ENCODE peak calls at places on chromosomes 16 and 17, in ten cellular contexts. One of them, this sample, is unnamed.
A peak's percentile ranks its signal among the peaks of the same experiment; 100 is the strongest.

GRCh38 chr17:21549107-21549687 is 143.1 kb upstream of the KCNJ18 start:
- DNase-seq in nephron progenitor cell: no peak
- DNase-seq in AG09319: no peak
- DNase-seq in HFF-Myc: peak; percentile 9
- DNase-seq in psoas muscle: no peak
- DNase-seq in transverse colon: no peak
- DNase-seq in tibial artery: no peak
- DNase-seq in ascending aorta: no peak
- DNase-seq in Calu3: no peak
- DNase-seq in IMR-90: peak; percentile 83
- DNase-seq in this sample: peak; percentile 63

GRCh38 chr17:75361344-75361743 is 44.1 kb downstream of the GRB2 start:
- DNase-seq in nephron progenitor cell: no peak
- DNase-seq in AG09319: no peak
- DNase-seq in HFF-Myc: no peak
- DNase-seq in psoas muscle: no peak
- DNase-seq in transverse colon: no peak
- DNase-seq in tibial artery: no peak
- DNase-seq in ascending aorta: no peak
- DNase-seq in Calu3: no peak
- DNase-seq in IMR-90: no peak
- DNase-seq in this sample: no peak

GRCh38 chr16:69301861-69302260 is 9.3 kb upstream of the VPS4A start:
- DNase-seq in nephron progenitor cell: no peak
- DNase-seq in AG09319: no peak
- DNase-seq in HFF-Myc: no peak
- DNase-seq in psoas muscle: no peak
- DNase-seq in transverse colon: no peak
- DNase-seq in tibial artery: no peak
- DNase-seq in ascending aorta: no peak
- DNase-seq in Calu3: no peak
- DNase-seq in IMR-90: no peak
- DNase-seq in this sample: no peak

GRCh38 chr17:70588003-70588402 is 418.7 kb downstream of the KCNJ2 start:
- DNase-seq in nephron progenitor cell: no peak
- DNase-seq in AG09319: no peak
- DNase-seq in HFF-Myc: no peak
- DNase-seq in psoas muscle: no peak
- DNase-seq in transverse colon: no peak
- DNase-seq in tibial artery: no peak
- DNase-seq in ascending aorta: no peak
- DNase-seq in Calu3: no peak
- DNase-seq in IMR-90: no peak
- DNase-seq in this sample: no peak

GRCh38 chr16:27764869-27765675 is 215.1 kb downstream of the KATNIP start:
- DNase-seq in nephron progenitor cell: no peak
- DNase-seq in AG09319: no peak
- DNase-seq in HFF-Myc: no peak
- DNase-seq in psoas muscle: no peak
- DNase-seq in transverse colon: no peak
- DNase-seq in tibial artery: no peak
- DNase-seq in ascending aorta: no peak
- DNase-seq in Calu3: no peak
- DNase-seq in IMR-90: no peak
- DNase-seq in this sample: no peak

GRCh38 chr16:57795431-57795878 is 6.8 kb downstream of the KIFC3 start:
- DNase-seq in nephron progenitor cell: peak; percentile 41
- DNase-seq in AG09319: no peak
- DNase-seq in HFF-Myc: no peak
- DNase-seq in psoas muscle: peak; percentile 35
- DNase-seq in transverse colon: peak; percentile 38
- DNase-seq in tibial artery: no peak
- DNase-seq in ascending aorta: no peak
- DNase-seq in Calu3: peak; percentile 76
- DNase-seq in IMR-90: peak; percentile 38
- DNase-seq in this sample: peak; percentile 66

GRCh38 chr16:15703029-15703736 is 53.1 kb downstream of the NDE1 start:
- DNase-seq in nephron progenitor cell: no peak
- DNase-seq in AG09319: no peak
- DNase-seq in HFF-Myc: no peak
- DNase-seq in psoas muscle: no peak
- DNase-seq in transverse colon: no peak
- DNase-seq in tibial artery: no peak
- DNase-seq in ascending aorta: no peak
- DNase-seq in Calu3: no peak
- DNase-seq in IMR-90: no peak
- DNase-seq in this sample: no peak

GRCh38 chr16:30934827-30935557 is 11.6 kb downstream of the FBXL19 start:
- DNase-seq in nephron progenitor cell: peak; percentile 52
- DNase-seq in AG09319: no peak
- DNase-seq in HFF-Myc: peak; percentile 37
- DNase-seq in psoas muscle: peak; percentile 53
- DNase-seq in transverse colon: peak; percentile 49
- DNase-seq in tibial artery: no peak
- DNase-seq in ascending aorta: no peak
- DNase-seq in Calu3: peak; percentile 50
- DNase-seq in IMR-90: peak; percentile 55
- DNase-seq in this sample: peak; percentile 41

GRCh38 chr17:19017804-19018599 is 13.4 kb upstream of the FAM83G start:
- DNase-seq in nephron progenitor cell: no peak
- DNase-seq in AG09319: no peak
- DNase-seq in HFF-Myc: no peak
- DNase-seq in psoas muscle: peak; percentile 7
- DNase-seq in transverse colon: peak; percentile 35
- DNase-seq in tibial artery: no peak
- DNase-seq in ascending aorta: no peak
- DNase-seq in Calu3: no peak
- DNase-seq in IMR-90: no peak
- DNase-seq in this sample: no peak

GRCh38 chr16:68823401-68823800 is 19.9 kb upstream of the TANGO6 start:
- DNase-seq in nephron progenitor cell: no peak
- DNase-seq in AG09319: peak; percentile 56
- DNase-seq in HFF-Myc: peak; percentile 65
- DNase-seq in psoas muscle: no peak
- DNase-seq in transverse colon: no peak
- DNase-seq in tibial artery: no peak
- DNase-seq in ascending aorta: no peak
- DNase-seq in Calu3: no peak
- DNase-seq in IMR-90: peak; percentile 89
- DNase-seq in this sample: peak; percentile 96

GRCh38 chr16:79369796-79370195 is 230.7 kb downstream of the MAF start:
- DNase-seq in nephron progenitor cell: no peak
- DNase-seq in AG09319: no peak
- DNase-seq in HFF-Myc: no peak
- DNase-seq in psoas muscle: no peak
- DNase-seq in transverse colon: no peak
- DNase-seq in tibial artery: no peak
- DNase-seq in ascending aorta: no peak
- DNase-seq in Calu3: no peak
- DNase-seq in IMR-90: no peak
- DNase-seq in this sample: peak; percentile 3

GRCh38 chr16:52549011-52549692 is 2.2 kb upstream of the TOX3 start:
- DNase-seq in nephron progenitor cell: no peak
- DNase-seq in AG09319: no peak
- DNase-seq in HFF-Myc: no peak
- DNase-seq in psoas muscle: no peak
- DNase-seq in transverse colon: no peak
- DNase-seq in tibial artery: no peak
- DNase-seq in ascending aorta: no peak
- DNase-seq in Calu3: no peak
- DNase-seq in IMR-90: no peak
- DNase-seq in this sample: no peak

DNA sequence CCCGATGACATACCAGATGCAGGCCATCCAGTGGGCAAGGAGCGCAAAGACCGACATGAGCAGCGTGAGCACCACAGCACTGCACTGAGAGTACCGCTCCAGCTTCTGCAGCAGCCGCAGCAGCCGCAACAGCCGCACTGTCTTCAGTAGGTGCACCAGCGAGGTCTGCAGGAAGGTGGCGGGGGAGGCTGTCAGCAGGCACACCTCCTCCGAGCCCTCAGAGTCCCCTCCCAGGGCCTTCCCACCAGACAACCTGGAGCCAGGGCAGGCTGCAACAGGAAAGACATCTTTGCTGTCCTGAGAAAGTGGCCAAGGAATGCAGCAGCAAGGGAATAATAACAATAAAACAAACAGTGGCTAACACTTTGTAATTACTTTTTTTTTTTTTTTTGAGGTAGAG is 9.1 kb downstream of the KCNH4 start:
- DNase-seq in nephron progenitor cell: peak; percentile 18
- DNase-seq in AG09319: no peak
- DNase-seq in HFF-Myc: no peak
- DNase-seq in psoas muscle: no peak
- DNase-seq in transverse colon: no peak
- DNase-seq in tibial artery: no peak
- DNase-seq in ascending aorta: no peak
- DNase-seq in Calu3: no peak
- DNase-seq in IMR-90: no peak
- DNase-seq in this sample: no peak
- TF ChIP-seq CTCF in nephron progenitor cell: no peak
- TF ChIP-seq CTCF in AG09319: no peak
- TF ChIP-seq CTCF in HFF-Myc: no peak
- TF ChIP-seq CTCF in psoas muscle: no peak
- TF ChIP-seq CTCF in transverse colon: no peak
- TF ChIP-seq CTCF in tibial artery: no peak
- TF ChIP-seq CTCF in ascending aorta: no peak
- TF ChIP-seq CTCF in Calu3: no peak
- TF ChIP-seq CTCF in IMR-90: no peak
- TF ChIP-seq CTCF in this sample: no peak

GRCh38 chr17:80991645-80992076 is at the start of gene CHMP6:
- DNase-seq in nephron progenitor cell: peak; percentile 73
- DNase-seq in AG09319: peak; percentile 34
- DNase-seq in HFF-Myc: no peak
- DNase-seq in psoas muscle: peak; percentile 85
- DNase-seq in transverse colon: peak; percentile 76
- DNase-seq in tibial artery: peak; percentile 80
- DNase-seq in ascending aorta: peak; percentile 84
- DNase-seq in Calu3: peak; percentile 81
- DNase-seq in IMR-90: peak; percentile 76
- DNase-seq in this sample: peak; percentile 78
- TF ChIP-seq CTCF in nephron progenitor cell: no peak
- TF ChIP-seq CTCF in AG09319: peak; percentile 3
- TF ChIP-seq CTCF in HFF-Myc: no peak
- TF ChIP-seq CTCF in psoas muscle: peak; percentile 29
- TF ChIP-seq CTCF in transverse colon: no peak
- TF ChIP-seq CTCF in tibial artery: peak; percentile 42
- TF ChIP-seq CTCF in ascending aorta: no peak
- TF ChIP-seq CTCF in Calu3: no peak
- TF ChIP-seq CTCF in IMR-90: peak; percentile 33
- TF ChIP-seq CTCF in this sample: peak; percentile 18

DNA sequence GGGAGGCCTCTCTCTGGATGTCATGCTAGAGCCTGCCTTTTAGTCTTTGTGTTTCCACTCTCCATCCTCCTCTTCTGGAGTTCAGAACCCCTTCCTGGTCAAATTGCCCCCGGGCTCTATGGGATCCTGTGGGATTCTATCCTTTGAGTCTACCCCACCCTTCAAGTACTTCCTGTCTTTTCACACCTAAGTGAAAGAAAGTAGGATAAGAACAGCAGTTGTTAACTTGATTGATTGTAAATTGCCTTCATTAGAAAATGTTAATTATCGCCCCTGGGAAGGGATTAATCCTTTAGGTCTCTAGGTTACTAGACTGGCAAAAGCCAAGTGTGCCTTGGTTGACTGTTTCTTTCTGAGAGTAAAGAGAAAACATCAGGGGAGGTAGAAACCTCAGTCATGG is 30.1 kb downstream of the PRKCB start:
- DNase-seq in nephron progenitor cell: no peak
- DNase-seq in AG09319: no peak
- DNase-seq in HFF-Myc: no peak
- DNase-seq in psoas muscle: no peak
- DNase-seq in transverse colon: no peak
- DNase-seq in tibial artery: no peak
- DNase-seq in ascending aorta: no peak
- DNase-seq in Calu3: no peak
- DNase-seq in IMR-90: no peak
- DNase-seq in this sample: no peak
- TF ChIP-seq CTCF in nephron progenitor cell: no peak
- TF ChIP-seq CTCF in AG09319: no peak
- TF ChIP-seq CTCF in HFF-Myc: no peak
- TF ChIP-seq CTCF in psoas muscle: no peak
- TF ChIP-seq CTCF in transverse colon: no peak
- TF ChIP-seq CTCF in tibial artery: no peak
- TF ChIP-seq CTCF in ascending aorta: no peak
- TF ChIP-seq CTCF in Calu3: no peak
- TF ChIP-seq CTCF in IMR-90: no peak
- TF ChIP-seq CTCF in this sample: no peak

GRCh38 chr16:7400117-7400890 is 67.7 kb downstream of the RBFOX1 start:
- DNase-seq in nephron progenitor cell: no peak
- DNase-seq in AG09319: no peak
- DNase-seq in HFF-Myc: no peak
- DNase-seq in psoas muscle: no peak
- DNase-seq in transverse colon: no peak
- DNase-seq in tibial artery: no peak
- DNase-seq in ascending aorta: no peak
- DNase-seq in Calu3: no peak
- DNase-seq in IMR-90: no peak
- DNase-seq in this sample: no peak

GRCh38 chr16:7408700-7409340 is 76.2 kb downstream of the RBFOX1 start:
- DNase-seq in nephron progenitor cell: no peak
- DNase-seq in AG09319: no peak
- DNase-seq in HFF-Myc: no peak
- DNase-seq in psoas muscle: no peak
- DNase-seq in transverse colon: no peak
- DNase-seq in tibial artery: no peak
- DNase-seq in ascending aorta: no peak
- DNase-seq in Calu3: no peak
- DNase-seq in IMR-90: no peak
- DNase-seq in this sample: no peak

GRCh38 chr16:7399296-7399695 is 66.7 kb downstream of the RBFOX1 start:
- DNase-seq in nephron progenitor cell: no peak
- DNase-seq in AG09319: no peak
- DNase-seq in HFF-Myc: no peak
- DNase-seq in psoas muscle: no peak
- DNase-seq in transverse colon: no peak
- DNase-seq in tibial artery: no peak
- DNase-seq in ascending aorta: no peak
- DNase-seq in Calu3: no peak
- DNase-seq in IMR-90: no peak
- DNase-seq in this sample: no peak

GRCh38 chr16:7404217-7404616 is 71.6 kb downstream of the RBFOX1 start:
- DNase-seq in nephron progenitor cell: no peak
- DNase-seq in AG09319: no peak
- DNase-seq in HFF-Myc: no peak
- DNase-seq in psoas muscle: no peak
- DNase-seq in transverse colon: no peak
- DNase-seq in tibial artery: no peak
- DNase-seq in ascending aorta: no peak
- DNase-seq in Calu3: no peak
- DNase-seq in IMR-90: no peak
- DNase-seq in this sample: no peak

GRCh38 chr16:7405166-7405565 is 72.5 kb downstream of the RBFOX1 start:
- DNase-seq in nephron progenitor cell: peak; percentile 51
- DNase-seq in AG09319: no peak
- DNase-seq in HFF-Myc: no peak
- DNase-seq in psoas muscle: peak; percentile 38
- DNase-seq in transverse colon: no peak
- DNase-seq in tibial artery: no peak
- DNase-seq in ascending aorta: no peak
- DNase-seq in Calu3: no peak
- DNase-seq in IMR-90: no peak
- DNase-seq in this sample: peak; percentile 4
- TF ChIP-seq CTCF in nephron progenitor cell: peak; percentile 52
- TF ChIP-seq CTCF in AG09319: no peak
- TF ChIP-seq CTCF in HFF-Myc: no peak
- TF ChIP-seq CTCF in psoas muscle: peak; percentile 51
- TF ChIP-seq CTCF in transverse colon: no peak
- TF ChIP-seq CTCF in tibial artery: no peak
- TF ChIP-seq CTCF in ascending aorta: no peak
- TF ChIP-seq CTCF in Calu3: no peak
- TF ChIP-seq CTCF in IMR-90: no peak
- TF ChIP-seq CTCF in this sample: peak; percentile 32

GRCh38 chr16:66580605-66581209 is 1.4 kb downstream of the CMTM2 start:
- DNase-seq in nephron progenitor cell: no peak
- DNase-seq in AG09319: peak; percentile 54
- DNase-seq in HFF-Myc: peak; percentile 61
- DNase-seq in psoas muscle: no peak
- DNase-seq in transverse colon: no peak
- DNase-seq in tibial artery: no peak
- DNase-seq in ascending aorta: no peak
- DNase-seq in Calu3: no peak
- DNase-seq in IMR-90: peak; percentile 87
- DNase-seq in this sample: peak; percentile 73
- TF ChIP-seq CTCF in nephron progenitor cell: no peak
- TF ChIP-seq CTCF in AG09319: peak; percentile 55
- TF ChIP-seq CTCF in HFF-Myc: peak; percentile 6
- TF ChIP-seq CTCF in psoas muscle: peak; percentile 11
- TF ChIP-seq CTCF in transverse colon: no peak
- TF ChIP-seq CTCF in tibial artery: no peak
- TF ChIP-seq CTCF in ascending aorta: no peak
- TF ChIP-seq CTCF in Calu3: no peak
- TF ChIP-seq CTCF in IMR-90: peak; percentile 47
- TF ChIP-seq CTCF in this sample: peak; percentile 52